ENCODE peak calls at places on chromosomes 4 and X, in eight cellular contexts. R, W, L, G, U, B, K and S are unnamed samples.

GRCh38 chr4:186297013-186297645 is 31.1 kb downstream of the F11 start:
- DNase-seq in R (no peak), W (no peak), L (no peak), G (peak), U (no peak), B (no peak), K (no peak), S (peak)

GRCh38 chr4:4554234-4554633 is 12.4 kb upstream of the STX18 start:
- DNase-seq in R (no peak), W (no peak), L (no peak), G (no peak), U (no peak), B (no peak), K (no peak), S (no peak)

GRCh38 chr4:10153161-10153560 is 36.6 kb upstream of the WDR1 start:
- DNase-seq in R (no peak), W (no peak), L (no peak), G (no peak), U (no peak), B (no peak), K (no peak), S (no peak)

GRCh38 chrX:103629295-103630170 is 758 bp downstream of the TCEAL1 start:
- DNase-seq in R (peak), W (peak), L (no peak), G (peak), U (peak), B (peak), K (no peak), S (peak)

GRCh38 chr4:109998867-109999303 is 86.2 kb downstream of the EGF start:
- DNase-seq in R (no peak), W (no peak), L (peak), G (peak), U (no peak), B (no peak), K (no peak), S (peak)

GRCh38 chr4:26273308-26273980 is 47.4 kb upstream of the RBPJ start:
- DNase-seq in R (peak), W (peak), L (no peak), G (no peak), U (no peak), B (no peak), K (no peak), S (no peak)

GRCh38 chrX:8743126-8743732 is 11.3 kb upstream of the ANOS1 start:
- DNase-seq in R (peak), W (peak), L (peak), G (peak), U (no peak), B (peak), K (peak), S (no peak)

GRCh38 chr4:145404754-145405153 is 76.9 kb upstream of the SMAD1 start:
- DNase-seq in R (no peak), W (no peak), L (no peak), G (no peak), U (no peak), B (no peak), K (no peak), S (no peak)